ENCODE peak calls at places on chromosomes 5 and 9, in ten cellular contexts. One of them, this sample, is unnamed.
A peak's percentile ranks its signal among the peaks of the same experiment; 100 is the strongest.

GRCh38 chr5:91311697-91312501 is 71.2 kb downstream of the ARRDC3 start:
- DNase-seq in PC-9: peak; percentile 98
- DNase-seq in transverse colon: peak; percentile 61
- DNase-seq in A549: peak; percentile 94
- DNase-seq in right cardiac atrium: peak; percentile 81
- DNase-seq in gastrocnemius medialis: peak; percentile 88
- DNase-seq in breast epithelium: no peak
- DNase-seq in OCI-LY7: peak; percentile 82
- DNase-seq in adrenal gland: peak; percentile 76
- DNase-seq in uterus: peak; percentile 68
- DNase-seq in this sample: peak; percentile 59

GRCh38 chr5:58071566-58071965 is 388.3 kb downstream of the PLK2 start:
- DNase-seq in adrenal gland: peak; percentile 18
- DNase-seq in A549: no peak
- DNase-seq in OCI-LY7: no peak
- DNase-seq in gastrocnemius medialis: no peak
- DNase-seq in uterus: peak; percentile 22
- DNase-seq in PC-9: no peak
- DNase-seq in breast epithelium: no peak
- DNase-seq in transverse colon: no peak
- DNase-seq in right cardiac atrium: peak; percentile 69
- DNase-seq in this sample: no peak

GRCh38 chr5:170266570-170267379 is 30.8 kb downstream of the LCP2 start:
- DNase-seq in PC-9: no peak
- DNase-seq in uterus: no peak
- DNase-seq in transverse colon: no peak
- DNase-seq in gastrocnemius medialis: no peak
- DNase-seq in adrenal gland: no peak
- DNase-seq in A549: no peak
- DNase-seq in OCI-LY7: no peak
- DNase-seq in right cardiac atrium: no peak
- DNase-seq in breast epithelium: no peak
- DNase-seq in this sample: no peak

GRCh38 chr5:95841914-95842812 is 19.6 kb upstream of the GLRX start:
- DNase-seq in breast epithelium: no peak
- DNase-seq in uterus: peak; percentile 61
- DNase-seq in gastrocnemius medialis: peak; percentile 73
- DNase-seq in PC-9: peak; percentile 82
- DNase-seq in OCI-LY7: no peak
- DNase-seq in right cardiac atrium: no peak
- DNase-seq in transverse colon: peak; percentile 56
- DNase-seq in A549: peak; percentile 86
- DNase-seq in adrenal gland: no peak
- DNase-seq in this sample: no peak

GRCh38 chr9:32705059-32705458 is 69.6 kb upstream of the TAF1L start:
- DNase-seq in right cardiac atrium: no peak
- DNase-seq in adrenal gland: peak; percentile 14
- DNase-seq in transverse colon: no peak
- DNase-seq in OCI-LY7: no peak
- DNase-seq in A549: no peak
- DNase-seq in uterus: no peak
- DNase-seq in gastrocnemius medialis: no peak
- DNase-seq in PC-9: peak; percentile 73
- DNase-seq in breast epithelium: no peak
- DNase-seq in this sample: no peak

GRCh38 chr9:5446451-5447236 is 3.7 kb upstream of the CD274 start:
- DNase-seq in gastrocnemius medialis: no peak
- DNase-seq in transverse colon: no peak
- DNase-seq in OCI-LY7: no peak
- DNase-seq in uterus: no peak
- DNase-seq in PC-9: peak; percentile 89
- DNase-seq in breast epithelium: no peak
- DNase-seq in A549: no peak
- DNase-seq in adrenal gland: no peak
- DNase-seq in right cardiac atrium: no peak
- DNase-seq in this sample: no peak

GRCh38 chr5:80211292-80211691 is 44.6 kb downstream of the SERINC5 start:
- DNase-seq in transverse colon: no peak
- DNase-seq in A549: no peak
- DNase-seq in adrenal gland: no peak
- DNase-seq in PC-9: no peak
- DNase-seq in OCI-LY7: no peak
- DNase-seq in uterus: no peak
- DNase-seq in gastrocnemius medialis: no peak
- DNase-seq in right cardiac atrium: no peak
- DNase-seq in breast epithelium: no peak
- DNase-seq in this sample: no peak

GRCh38 chr5:9545959-9546851 is at the start of gene SEMA5A:
- DNase-seq in adrenal gland: peak; percentile 66
- DNase-seq in A549: no peak
- DNase-seq in uterus: peak; percentile 73
- DNase-seq in OCI-LY7: no peak
- DNase-seq in transverse colon: peak; percentile 86
- DNase-seq in gastrocnemius medialis: peak; percentile 19
- DNase-seq in PC-9: peak; percentile 69
- DNase-seq in right cardiac atrium: peak; percentile 92
- DNase-seq in breast epithelium: peak; percentile 69
- DNase-seq in this sample: peak; percentile 36

GRCh38 chr5:151664694-151665583 is 21.8 kb downstream of the SPARC start:
- DNase-seq in adrenal gland: peak; percentile 54
- DNase-seq in uterus: peak; percentile 61
- DNase-seq in gastrocnemius medialis: no peak
- DNase-seq in A549: no peak
- DNase-seq in PC-9: no peak
- DNase-seq in transverse colon: no peak
- DNase-seq in breast epithelium: no peak
- DNase-seq in OCI-LY7: no peak
- DNase-seq in right cardiac atrium: peak; percentile 71
- DNase-seq in this sample: no peak

GRCh38 chr5:51162245-51162644 is 221.0 kb upstream of the ISL1 start:
- DNase-seq in right cardiac atrium: no peak
- DNase-seq in OCI-LY7: no peak
- DNase-seq in A549: no peak
- DNase-seq in uterus: no peak
- DNase-seq in PC-9: no peak
- DNase-seq in adrenal gland: no peak
- DNase-seq in transverse colon: no peak
- DNase-seq in gastrocnemius medialis: no peak
- DNase-seq in breast epithelium: no peak
- DNase-seq in this sample: no peak

DNA sequence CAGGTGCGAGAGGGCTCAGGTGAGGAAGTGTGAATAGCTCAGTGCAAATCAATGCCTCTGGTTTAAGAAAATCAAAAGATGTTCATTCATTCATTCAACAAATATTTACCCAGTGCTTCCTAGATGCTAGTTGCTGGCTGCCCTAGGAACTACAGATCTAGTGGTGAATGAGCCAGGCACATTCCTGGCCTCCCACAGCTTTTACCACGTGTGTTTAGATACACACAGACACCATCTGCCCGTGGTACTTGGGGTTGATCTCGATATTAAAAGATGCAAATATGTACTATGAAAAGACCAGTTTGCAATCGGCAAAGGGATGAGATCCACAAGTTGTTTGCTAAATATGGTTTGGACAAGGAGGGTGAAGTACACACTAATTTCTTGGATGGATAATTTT is 78.2 kb downstream of the GTF3C4 start:
- DNase-seq in transverse colon: no peak
- DNase-seq in PC-9: no peak
- DNase-seq in uterus: no peak
- DNase-seq in adrenal gland: no peak
- DNase-seq in right cardiac atrium: no peak
- DNase-seq in A549: no peak
- DNase-seq in OCI-LY7: no peak
- DNase-seq in gastrocnemius medialis: no peak
- DNase-seq in breast epithelium: no peak
- DNase-seq in this sample: no peak
- H3K27ac ChIP-seq in transverse colon: no peak overlapping the region
- H3K27ac ChIP-seq in PC-9: no peak overlapping the region
- H3K27ac ChIP-seq in uterus: no peak overlapping the region
- H3K27ac ChIP-seq in adrenal gland: no peak overlapping the region
- H3K27ac ChIP-seq in right cardiac atrium: no peak overlapping the region
- H3K27ac ChIP-seq in A549: no peak overlapping the region
- H3K27ac ChIP-seq in OCI-LY7: no peak overlapping the region
- H3K27ac ChIP-seq in gastrocnemius medialis: no peak overlapping the region
- H3K27ac ChIP-seq in breast epithelium: no peak overlapping the region
- H3K27ac ChIP-seq in this sample: no peak overlapping the region

GRCh38 chr5:179606910-179607448 is 16.5 kb downstream of the HNRNPH1 start:
- DNase-seq in right cardiac atrium: peak; percentile 58
- DNase-seq in transverse colon: no peak
- DNase-seq in gastrocnemius medialis: no peak
- DNase-seq in uterus: no peak
- DNase-seq in A549: no peak
- DNase-seq in breast epithelium: no peak
- DNase-seq in adrenal gland: no peak
- DNase-seq in PC-9: no peak
- DNase-seq in OCI-LY7: no peak
- DNase-seq in this sample: no peak

GRCh38 chr5:179608131-179608581 is 15.3 kb downstream of the HNRNPH1 start:
- DNase-seq in adrenal gland: no peak
- DNase-seq in breast epithelium: no peak
- DNase-seq in gastrocnemius medialis: no peak
- DNase-seq in right cardiac atrium: peak; percentile 34
- DNase-seq in A549: no peak
- DNase-seq in PC-9: no peak
- DNase-seq in uterus: no peak
- DNase-seq in transverse colon: no peak
- DNase-seq in OCI-LY7: peak; percentile 35
- DNase-seq in this sample: no peak

GRCh38 chr5:179606071-179606909 is 17.2 kb downstream of the HNRNPH1 start:
- DNase-seq in uterus: no peak
- DNase-seq in adrenal gland: no peak
- DNase-seq in right cardiac atrium: peak; percentile 54
- DNase-seq in breast epithelium: no peak
- DNase-seq in A549: no peak
- DNase-seq in PC-9: no peak
- DNase-seq in OCI-LY7: no peak
- DNase-seq in transverse colon: no peak
- DNase-seq in gastrocnemius medialis: no peak
- DNase-seq in this sample: no peak

GRCh38 chr5:179605026-179605833 is 18.2 kb downstream of the HNRNPH1 start:
- DNase-seq in adrenal gland: no peak
- DNase-seq in OCI-LY7: no peak
- DNase-seq in uterus: no peak
- DNase-seq in right cardiac atrium: peak; percentile 68
- DNase-seq in breast epithelium: no peak
- DNase-seq in transverse colon: no peak
- DNase-seq in PC-9: no peak
- DNase-seq in gastrocnemius medialis: no peak
- DNase-seq in A549: no peak
- DNase-seq in this sample: no peak

DNA sequence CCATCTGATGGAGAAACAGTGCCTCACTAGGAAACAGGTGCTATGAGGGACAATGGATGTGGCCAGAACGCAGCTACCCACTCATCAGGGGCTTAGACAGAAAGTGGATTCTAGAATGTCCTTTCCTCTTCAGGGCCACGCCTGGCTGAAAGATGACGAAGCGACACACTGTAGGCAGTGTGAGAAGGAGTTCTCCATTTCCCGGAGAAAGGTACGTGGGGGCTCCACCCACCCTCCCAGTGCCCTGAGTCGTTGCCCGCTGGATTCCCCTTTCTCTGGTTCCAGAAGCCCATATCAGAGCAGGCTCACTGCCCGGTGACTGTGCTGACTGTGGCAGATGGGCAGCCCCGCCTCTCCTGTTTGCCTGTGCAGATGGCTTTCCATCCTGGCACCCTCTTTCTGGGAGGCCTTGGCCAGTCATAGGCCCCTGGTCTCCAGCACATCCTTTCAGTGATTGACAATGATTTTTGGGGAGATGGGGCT is 16.0 kb downstream of the HNRNPH1 start:
- DNase-seq in adrenal gland: peak; percentile 91
- DNase-seq in transverse colon: no peak
- DNase-seq in uterus: no peak
- DNase-seq in right cardiac atrium: peak; percentile 73
- DNase-seq in breast epithelium: no peak
- DNase-seq in OCI-LY7: no peak
- DNase-seq in PC-9: no peak
- DNase-seq in A549: no peak
- DNase-seq in gastrocnemius medialis: peak; percentile 25
- DNase-seq in this sample: no peak
- H3K4me1 ChIP-seq in adrenal gland: no peaks in the 10 kb centered on the region
- H3K4me1 ChIP-seq in transverse colon: peaks cover 27% of the 10 kb centered on the region
- H3K4me1 ChIP-seq in uterus: no peaks in the 10 kb centered on the region
- H3K4me1 ChIP-seq in right cardiac atrium: peaks cover 6% of the 10 kb centered on the region
- H3K4me1 ChIP-seq in breast epithelium: no peaks in the 10 kb centered on the region
- H3K4me1 ChIP-seq in OCI-LY7: no peaks in the 10 kb centered on the region
- H3K4me1 ChIP-seq in PC-9: no peaks in the 10 kb centered on the region
- H3K4me1 ChIP-seq in A549: peaks cover 4% of the 10 kb centered on the region
- H3K4me1 ChIP-seq in gastrocnemius medialis: peaks cover 42% of the 10 kb centered on the region
- H3K4me1 ChIP-seq in this sample: peaks cover 4% of the 10 kb centered on the region

GRCh38 chr5:81242906-81243436 is 9.8 kb downstream of the CKMT2 start:
- DNase-seq in PC-9: no peak
- DNase-seq in breast epithelium: no peak
- DNase-seq in transverse colon: no peak
- DNase-seq in uterus: no peak
- DNase-seq in OCI-LY7: no peak
- DNase-seq in right cardiac atrium: no peak
- DNase-seq in A549: no peak
- DNase-seq in gastrocnemius medialis: no peak
- DNase-seq in adrenal gland: no peak
- DNase-seq in this sample: no peak
- H3K27ac ChIP-seq in PC-9: no peak overlapping the region
- H3K27ac ChIP-seq in breast epithelium: no peak overlapping the region
- H3K27ac ChIP-seq in transverse colon: no peak overlapping the region
- H3K27ac ChIP-seq in uterus: no peak overlapping the region
- H3K27ac ChIP-seq in OCI-LY7: no peak overlapping the region
- H3K27ac ChIP-seq in right cardiac atrium: peak overlapping the region; percentile 46
- H3K27ac ChIP-seq in A549: no peak overlapping the region
- H3K27ac ChIP-seq in gastrocnemius medialis: peak overlapping the region; percentile 98
- H3K27ac ChIP-seq in adrenal gland: no peak overlapping the region
- H3K27ac ChIP-seq in this sample: no peak overlapping the region

GRCh38 chr9:87594662-87595061 is 97.0 kb downstream of the DAPK1 start:
- DNase-seq in gastrocnemius medialis: no peak
- DNase-seq in PC-9: peak; percentile 48
- DNase-seq in transverse colon: no peak
- DNase-seq in OCI-LY7: no peak
- DNase-seq in breast epithelium: no peak
- DNase-seq in right cardiac atrium: no peak
- DNase-seq in A549: no peak
- DNase-seq in adrenal gland: no peak
- DNase-seq in uterus: no peak
- DNase-seq in this sample: no peak
- H3K4me1 ChIP-seq in gastrocnemius medialis: peaks cover 45% of the 10 kb centered on the region
- H3K4me1 ChIP-seq in PC-9: peaks cover 43% of the 10 kb centered on the region
- H3K4me1 ChIP-seq in transverse colon: peaks cover 70% of the 10 kb centered on the region
- H3K4me1 ChIP-seq in OCI-LY7: no peaks in the 10 kb centered on the region
- H3K4me1 ChIP-seq in breast epithelium: no peaks in the 10 kb centered on the region
- H3K4me1 ChIP-seq in right cardiac atrium: peaks cover 13% of the 10 kb centered on the region
- H3K4me1 ChIP-seq in A549: peaks cover 26% of the 10 kb centered on the region
- H3K4me1 ChIP-seq in adrenal gland: peaks cover 7% of the 10 kb centered on the region
- H3K4me1 ChIP-seq in uterus: no peaks in the 10 kb centered on the region
- H3K4me1 ChIP-seq in this sample: no peaks in the 10 kb centered on the region